ENCODE peak calls at places on chromosome X, in eight cellular contexts. V is AG08396, X is glomerular endothelial cell, Z is HCT116, P is glutamatergic neuron, D is HFFc6, Q is GDM1, A is activated T-helper 1 cell treated with Interleukin-2 at 50 U/mL for 16 hours. U is an unnamed sample.

GRCh38 chrX:138986235-138986634 is 274.7 kb upstream of the FGF13 start:
- DNase-seq in A (no peak), P (no peak), Z (no peak), V (peak), Q (no peak), D (no peak), X (no peak), U (no peak)

GRCh38 chrX:78673256-78673655 is 14.1 kb upstream of the RTL3 start:
- DNase-seq in X (no peak), Z (no peak), D (no peak), V (no peak), Q (no peak), A (no peak), P (no peak), U (no peak)

GRCh38 chrX:10579018-10579752 is 41.2 kb downstream of the MID1 start:
- DNase-seq in X (no peak), D (peak), A (no peak), P (no peak), V (peak), Z (peak), Q (no peak), U (no peak)

GRCh38 chrX:10199212-10199611 is 42.4 kb downstream of the CLCN4 start:
- DNase-seq in V (no peak), Z (no peak), A (no peak), P (no peak), D (no peak), Q (no peak), X (no peak), U (peak)

GRCh38 chrX:24874604-24875247 is 141.0 kb downstream of the ARX start:
- DNase-seq in A (no peak), P (no peak), Z (no peak), V (no peak), X (no peak), Q (no peak), D (no peak), U (no peak)

GRCh38 chrX:22171287-22172060 is 101.2 kb upstream of the CBLL2 start:
- DNase-seq in X (no peak), Z (no peak), V (no peak), A (no peak), P (no peak), Q (no peak), D (no peak), U (no peak)

GRCh38 chrX:22629105-22629725 is 356.5 kb downstream of the CBLL2 start:
- DNase-seq in P (no peak), X (no peak), V (no peak), Z (no peak), A (no peak), Q (no peak), D (peak), U (no peak)

GRCh38 chrX:9682456-9682855 is 83.2 kb downstream of the GPR143 start:
- DNase-seq in X (no peak), Z (no peak), D (peak), V (peak), P (no peak), Q (no peak), A (no peak), U (no peak)

GRCh38 chrX:13334491-13334890 is 14.6 kb upstream of the ATXN3L start:
- DNase-seq in Q (no peak), X (no peak), Z (no peak), V (no peak), D (no peak), P (no peak), A (no peak), U (no peak)

GRCh38 chrX:130994671-130995070 is 63.5 kb upstream of the ARHGAP36 start:
- DNase-seq in A (no peak), V (peak), X (no peak), P (peak), D (no peak), Q (no peak), Z (no peak), U (no peak)

GRCh38 chrX:39633293-39633692 is 464.5 kb downstream of the BCOR start:
- DNase-seq in Q (peak), V (no peak), X (no peak), D (peak), A (no peak), Z (no peak), P (peak), U (no peak)

GRCh38 chrX:10615931-10616780 is 4.2 kb downstream of the MID1 start:
- DNase-seq in Q (no peak), A (no peak), X (no peak), P (peak), V (peak), D (peak), Z (no peak), U (no peak)

GRCh38 chrX:150406559-150406958 is 43.4 kb downstream of the MAMLD1 start:
- DNase-seq in Q (no peak), A (no peak), Z (no peak), X (no peak), P (no peak), D (no peak), V (no peak), U (no peak)

GRCh38 chrX:41333744-41333993 is 293 bp upstream of the DDX3X start:
- DNase-seq in D (no peak), A (no peak), X (peak), Z (peak), Q (peak), V (peak), P (peak), U (no peak)

GRCh38 chrX:5748751-5749150 is 479.9 kb downstream of the NLGN4X start:
- DNase-seq in X (no peak), A (no peak), D (no peak), Z (no peak), P (no peak), V (no peak), Q (no peak), U (no peak)

GRCh38 chrX:31199051-31199769 is 127.4 kb upstream of the FTHL17 start:
- DNase-seq in Z (no peak), D (peak), V (no peak), A (no peak), Q (no peak), X (no peak), P (no peak), U (no peak)

GRCh38 chrX:70257599-70258288 is 2.3 kb downstream of the P2RY4 start:
- DNase-seq in Q (no peak), A (no peak), V (no peak), X (no peak), Z (no peak), P (no peak), D (no peak), U (no peak)

GRCh38 chrX:110409925-110410324 is 51.3 kb downstream of the RTL9 start:
- DNase-seq in D (peak), Z (no peak), A (no peak), P (no peak), V (no peak), Q (no peak), X (no peak), U (no peak)

GRCh38 chrX:1392376-1393130 is 640 bp upstream of the SLC25A6 start:
- DNase-seq in P (peak), X (no peak), V (peak), Z (no peak), D (peak), Q (no peak), A (no peak), U (no peak)

GRCh38 chrX:20372533-20372932 is 105.8 kb upstream of the RPS6KA3 start:
- DNase-seq in D (no peak), A (no peak), Q (no peak), V (peak), Z (no peak), X (no peak), P (no peak), U (no peak)

GRCh38 chrX:106249706-106250379 is 81.7 kb downstream of the PWWP3B start:
- DNase-seq in Q (no peak), Z (no peak), A (no peak), P (no peak), D (no peak), V (no peak), X (no peak), U (no peak)

GRCh38 chrX:102651968-102652744 is 873 bp downstream of the GPRASP1 start:
- DNase-seq in X (no peak), A (peak), Z (no peak), P (peak), V (peak), D (peak), Q (no peak), U (peak)

GRCh38 chrX:154748712-154749339 is 2.1 kb downstream of the GAB3 start:
- DNase-seq in Z (no peak), P (no peak), A (no peak), D (peak), Q (peak), X (no peak), V (peak), U (no peak)

GRCh38 chrX:103549920-103550319 is 30.6 kb upstream of the RAB40A start:
- DNase-seq in D (no peak), Q (no peak), P (no peak), V (no peak), Z (no peak), X (no peak), A (no peak), U (no peak)

GRCh38 chrX:106959897-106960296 is 39.7 kb downstream of the CLDN2 start:
- DNase-seq in P (no peak), A (no peak), X (no peak), Z (no peak), D (peak), Q (no peak), V (no peak), U (no peak)

GRCh38 chrX:14497184-14497666 is 32.1 kb upstream of the GLRA2 start:
- DNase-seq in P (no peak), Q (peak), Z (no peak), D (no peak), V (peak), A (no peak), X (no peak), U (no peak)

GRCh38 chrX:139924696-139925094 is 8.2 kb downstream of the ATP11C start:
- DNase-seq in V (no peak), P (no peak), Z (no peak), Q (no peak), X (peak), D (no peak), A (no peak), U (no peak)

GRCh38 chrX:134482371-134482770 is 22.4 kb downstream of the HPRT1 start:
- DNase-seq in A (no peak), P (no peak), D (no peak), Z (no peak), Q (no peak), X (no peak), V (no peak), U (no peak)

U was measured in T-cell.